ENCODE peak calls at places on chromosomes 11 and 22, in four cellular contexts. S is heart right ventricle, X is IMR-90, N is left lung. M is an unnamed sample.

GRCh38 chr11:57903441-57904123 is 120.1 kb upstream of the OR9Q1 start:
- DNase-seq in S (peak; percentile 24), X (peak; percentile 10), N (no peak), M (no peak)

GRCh38 chr11:34866375-34866774 is 49.8 kb downstream of the APIP start:
- DNase-seq in S (no peak), X (peak; percentile 22), N (no peak), M (no peak)

GRCh38 chr22:31753005-31753633 is 700 bp upstream of the DEPDC5 start:
- DNase-seq in S (peak; percentile 37), X (no peak), N (peak; percentile 71), M (no peak)

GRCh38 chr11:7904910-7905309 is 26.2 kb downstream of the OR10A6 start:
- DNase-seq in S (no peak), X (peak; percentile 69), N (no peak), M (no peak)

GRCh38 chr11:65782816-65783228 is 2.0 kb upstream of the AP5B1 start:
- DNase-seq in S (no peak), X (no peak), N (no peak), M (peak; percentile 62)

GRCh38 chr22:22037229-22037628 is 54.6 kb upstream of the TOP3B start:
- DNase-seq in S (no peak), X (no peak), N (no peak), M (no peak)

GRCh38 chr11:2653930-2654739 is 45.7 kb downstream of the KCNQ1OT1 start:
- DNase-seq in S (no peak), X (no peak), N (peak; percentile 57), M (peak; percentile 70)

GRCh38 chr11:118198370-118198769 is 21.9 kb upstream of the SCN2B start:
- DNase-seq in S (peak; percentile 86), X (peak; percentile 44), N (peak; percentile 92), M (peak; percentile 92)

GRCh38 chr11:65796726-65797601 is 10.1 kb downstream of the OVOL1 start:
- DNase-seq in S (no peak), X (peak; percentile 20), N (peak; percentile 49), M (no peak)

GRCh38 chr22:30204742-30205111 is 41.8 kb downstream of the LIF start:
- DNase-seq in S (no peak), X (peak; percentile 84), N (no peak), M (no peak)

GRCh38 chr11:90288207-90288821 is 65.5 kb upstream of the CHORDC1 start:
- DNase-seq in S (no peak), X (peak; percentile 3), N (no peak), M (no peak)

GRCh38 chr11:121059605-121060004 is 35.7 kb downstream of the TBCEL start:
- DNase-seq in S (no peak), X (no peak), N (no peak), M (no peak)

GRCh38 chr22:42428025-42428424 is 4.2 kb downstream of the NFAM1 start:
- DNase-seq in S (no peak), X (no peak), N (no peak), M (no peak)
- H3K4me1 ChIP-seq in S (peaks cover 6% of the 10 kb centered on the region), X (no peaks in the 10 kb centered on the region), N (peaks cover 30% of the 10 kb centered on the region), M (no peaks in the 10 kb centered on the region)

GRCh38 chr11:105610796-105611361 is 1.0 kb downstream of the GRIA4 start:
- DNase-seq in S (no peak), X (no peak), N (no peak), M (no peak)
- H3K4me3 ChIP-seq in S (no peak overlapping the region), X (peak overlapping the region; percentile 53), N (no peak overlapping the region), M (no peak overlapping the region)

GRCh38 chr11:94877446-94878200 is 95.7 kb downstream of the CWC15 start:
- DNase-seq in S (no peak), X (no peak), N (no peak), M (no peak)

GRCh38 chr11:94876645-94877445 is 96.5 kb downstream of the CWC15 start:
- DNase-seq in S (peak; percentile 62), X (peak; percentile 98), N (peak; percentile 81), M (peak; percentile 90)

GRCh38 chr11:94880216-94880615 is 93.1 kb downstream of the CWC15 start:
- DNase-seq in S (no peak), X (peak; percentile 51), N (no peak), M (no peak)

GRCh38 chr11:94876222-94876621 is 97.1 kb downstream of the CWC15 start:
- DNase-seq in S (no peak), X (no peak), N (no peak), M (no peak)

GRCh38 chr11:94879006-94879405 is 94.3 kb downstream of the CWC15 start:
- DNase-seq in S (no peak), X (no peak), N (no peak), M (no peak)
- H3K27ac ChIP-seq in S (no peak overlapping the region), X (no peak overlapping the region), N (no peak overlapping the region), M (no peak overlapping the region)

GRCh38 chr11:12735262-12735661 is 61.0 kb downstream of the TEAD1 start:
- DNase-seq in S (no peak), X (no peak), N (no peak), M (no peak)
- H3K4me1 ChIP-seq in S (peaks cover 18% of the 10 kb centered on the region), X (peaks cover 11% of the 10 kb centered on the region), N (no peaks in the 10 kb centered on the region), M (no peaks in the 10 kb centered on the region)

DNA sequence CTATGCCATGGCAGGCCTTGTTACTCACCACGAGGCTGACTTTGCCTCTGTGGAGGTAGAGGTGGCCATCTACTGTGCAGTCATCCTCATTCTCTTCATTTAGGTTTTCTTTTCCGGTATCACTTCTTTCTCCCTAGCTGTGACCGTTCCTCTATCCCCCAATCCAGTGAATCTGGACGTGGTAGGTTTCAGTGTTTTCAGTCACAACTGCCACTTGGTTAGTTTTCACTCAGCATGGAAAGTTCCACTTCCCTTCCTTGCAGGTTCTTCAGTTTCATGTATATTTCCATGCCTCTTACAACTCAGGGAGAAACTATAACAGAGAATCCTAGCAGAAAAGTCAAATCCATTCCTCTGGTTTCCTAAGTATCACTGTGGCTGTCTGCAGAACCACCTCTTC is 1.9 kb downstream of the HPS4 start:
- DNase-seq in S (no peak), X (no peak), N (no peak), M (no peak)
- H3K4me3 ChIP-seq in S (no peak overlapping the region), X (no peak overlapping the region), N (no peak overlapping the region), M (no peak overlapping the region)

GRCh38 chr11:72834905-72835304 is 20.7 kb downstream of the ATG16L2 start:
- DNase-seq in S (no peak), X (no peak), N (no peak), M (no peak)
- H3K27ac ChIP-seq in S (peak overlapping the region; percentile 89), X (no peak overlapping the region), N (peak overlapping the region; percentile 74), M (peak overlapping the region; percentile 100)

DNA sequence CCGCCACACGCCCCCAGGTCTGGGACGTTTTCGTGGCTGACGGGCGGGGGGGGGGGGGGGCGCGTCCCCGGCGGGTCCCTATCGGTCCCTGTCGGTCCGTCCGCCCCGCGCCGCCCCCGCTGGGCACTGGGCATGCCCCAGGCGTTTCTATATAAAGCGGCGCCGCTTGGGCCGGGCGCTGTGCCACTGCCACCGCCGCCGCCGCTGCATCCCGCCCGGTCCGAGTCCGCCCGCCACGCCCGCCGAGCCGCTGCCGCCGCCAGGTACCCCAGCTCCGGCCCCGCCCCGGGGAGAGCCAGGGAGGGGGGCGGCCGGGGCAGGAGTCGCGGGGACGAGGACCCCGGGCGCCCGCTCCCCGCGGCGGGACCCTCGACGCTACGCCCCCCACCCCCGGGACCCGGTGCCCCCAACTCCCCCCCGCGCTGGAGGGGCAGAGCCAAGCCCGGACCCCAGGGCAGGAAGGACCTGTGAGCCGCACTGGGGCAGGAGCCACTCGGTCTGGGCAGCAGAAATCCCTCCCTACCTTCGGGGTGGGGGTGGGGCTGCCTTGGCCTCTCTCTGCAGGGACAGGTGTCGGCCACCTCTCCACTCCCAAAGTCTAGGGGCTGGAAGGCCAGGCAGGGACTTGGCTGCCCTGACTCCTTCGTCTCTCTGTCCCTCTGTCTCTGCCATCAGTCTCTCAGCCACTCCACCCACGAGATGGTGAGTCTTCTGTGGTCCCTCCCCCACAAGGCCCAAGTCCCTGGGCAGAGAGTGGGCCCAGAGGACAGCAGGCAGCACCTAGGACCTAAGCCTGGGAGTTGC is at the start of gene CARNS1:
- DNase-seq in S (no peak), X (no peak), N (peak; percentile 80), M (no peak)
- H3K4me1 ChIP-seq in S (peaks cover 55% of the 10 kb centered on the region), X (peaks cover 5% of the 10 kb centered on the region), N (peaks cover 51% of the 10 kb centered on the region), M (no peaks in the 10 kb centered on the region)

GRCh38 chr11:72519220-72519881 is 85.0 kb upstream of the CLPB start:
- DNase-seq in S (no peak), X (peak; percentile 12), N (no peak), M (no peak)
- H3K4me3 ChIP-seq in S (no peak overlapping the region), X (peak overlapping the region; percentile 57), N (peak overlapping the region; percentile 7), M (no peak overlapping the region)

DNA sequence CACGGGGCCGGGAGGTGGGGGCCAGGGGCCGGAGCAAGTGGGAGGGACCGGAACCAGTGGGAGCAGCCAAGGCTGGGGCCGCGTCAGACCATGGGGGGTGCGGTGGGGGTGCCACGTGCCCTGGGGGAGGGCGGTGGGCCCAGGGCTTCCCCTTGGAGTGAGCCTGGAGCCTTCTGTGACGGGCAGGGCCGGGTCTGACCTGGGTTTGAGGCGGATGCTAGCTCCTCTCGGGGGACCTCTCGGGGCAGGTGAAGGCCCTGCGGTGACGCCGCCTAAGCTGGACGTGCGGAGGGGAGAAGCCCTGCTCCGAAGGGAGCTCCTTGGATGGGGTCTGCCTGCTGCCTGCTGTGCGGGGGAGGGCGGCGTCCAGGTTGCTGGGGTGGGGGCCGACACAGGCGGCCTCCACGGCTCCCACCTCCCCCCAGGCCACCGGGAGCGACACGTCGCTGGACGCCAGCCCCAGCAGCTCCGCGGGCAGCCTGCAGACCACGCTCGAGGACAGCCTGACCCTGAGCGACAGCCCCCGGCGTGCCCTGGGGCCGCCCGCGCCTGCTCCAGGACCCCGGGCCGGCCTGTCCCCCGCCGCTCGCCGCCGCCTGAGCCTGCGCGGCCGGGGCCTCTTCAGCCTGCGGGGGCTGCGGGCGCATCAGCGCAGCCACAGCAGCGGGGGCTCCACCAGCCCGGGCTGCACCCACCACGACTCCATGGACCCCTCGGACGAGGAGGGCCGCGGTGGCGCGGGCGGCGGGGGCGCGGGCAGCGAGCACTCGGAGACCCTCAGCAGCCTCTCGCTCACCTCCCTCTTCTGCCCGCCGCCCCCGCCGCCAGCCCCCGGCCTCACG is 115.0 kb downstream of the CACNA1I start:
- DNase-seq in S (no peak), X (no peak), N (peak; percentile 75), M (no peak)
- H3K27ac ChIP-seq in S (no peak overlapping the region), X (no peak overlapping the region), N (no peak overlapping the region), M (no peak overlapping the region)

DNA sequence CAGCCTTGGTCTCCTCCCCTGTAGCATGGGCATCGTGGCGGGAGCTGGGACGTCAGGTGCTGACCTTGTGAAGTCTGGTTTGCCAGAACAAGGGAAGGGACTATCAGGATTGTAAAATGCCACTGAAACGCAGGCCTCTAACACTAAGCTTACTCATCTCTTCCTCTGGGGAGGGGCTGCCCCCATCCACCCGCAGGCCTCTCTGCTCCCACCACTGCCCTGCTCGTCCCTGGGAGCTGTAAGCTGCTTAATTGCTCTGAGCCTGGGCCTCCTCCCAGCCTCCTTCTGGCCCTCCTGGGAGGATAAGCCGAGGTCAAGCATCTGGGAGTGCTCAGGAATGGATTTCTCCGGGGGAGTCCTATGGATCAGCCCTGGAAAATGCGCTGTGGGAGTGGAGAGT is 8.4 kb downstream of the SHISAL1 start:
- DNase-seq in S (no peak), X (peak; percentile 47), N (peak; percentile 35), M (no peak)
- H3K4me1 ChIP-seq in S (peaks cover 20% of the 10 kb centered on the region), X (peaks cover 13% of the 10 kb centered on the region), N (peaks cover 2% of the 10 kb centered on the region), M (no peaks in the 10 kb centered on the region)